ENCODE peak calls at places on chromosome 12, in seven cellular contexts. One of them, this sample, is unnamed.
A peak's percentile ranks its signal among the peaks of the same experiment; 100 is the strongest.

GRCh38 chr12:110819150-110819549 is 27.6 kb upstream of the CCDC63 start:
- DNase-seq in activated CD4-positive, alpha-beta T cell treated with anti-CD3 and anti-CD28 coated beads for 1 hour: no peak
- DNase-seq in choroid plexus epithelial cell: no peak
- DNase-seq in iris pigment epithelial cell: no peak
- DNase-seq in foreskin keratinocyte: no peak
- DNase-seq in RWPE1: no peak
- DNase-seq in neural progenitor cell: no peak
- DNase-seq in this sample: no peak

GRCh38 chr12:87667378-87667777 is 361.8 kb downstream of the C12orf50 start:
- DNase-seq in activated CD4-positive, alpha-beta T cell treated with anti-CD3 and anti-CD28 coated beads for 1 hour: no peak
- DNase-seq in choroid plexus epithelial cell: peak; percentile 88
- DNase-seq in iris pigment epithelial cell: peak; percentile 67
- DNase-seq in foreskin keratinocyte: no peak
- DNase-seq in RWPE1: peak; percentile 16
- DNase-seq in neural progenitor cell: no peak
- DNase-seq in this sample: no peak

GRCh38 chr12:2169964-2170363 is 117.2 kb downstream of the CACNA1C start:
- DNase-seq in activated CD4-positive, alpha-beta T cell treated with anti-CD3 and anti-CD28 coated beads for 1 hour: no peak
- DNase-seq in choroid plexus epithelial cell: no peak
- DNase-seq in iris pigment epithelial cell: peak; percentile 22
- DNase-seq in foreskin keratinocyte: no peak
- DNase-seq in RWPE1: no peak
- DNase-seq in neural progenitor cell: no peak
- DNase-seq in this sample: no peak

GRCh38 chr12:50220357-50221061 is 53.3 kb upstream of the CERS5 start:
- DNase-seq in activated CD4-positive, alpha-beta T cell treated with anti-CD3 and anti-CD28 coated beads for 1 hour: no peak
- DNase-seq in choroid plexus epithelial cell: peak; percentile 82
- DNase-seq in iris pigment epithelial cell: peak; percentile 80
- DNase-seq in foreskin keratinocyte: peak; percentile 96
- DNase-seq in RWPE1: peak; percentile 81
- DNase-seq in neural progenitor cell: peak; percentile 24
- DNase-seq in this sample: no peak

GRCh38 chr12:130463818-130464663 is 126.4 kb downstream of the PIWIL1 start:
- DNase-seq in activated CD4-positive, alpha-beta T cell treated with anti-CD3 and anti-CD28 coated beads for 1 hour: no peak
- DNase-seq in choroid plexus epithelial cell: no peak
- DNase-seq in iris pigment epithelial cell: no peak
- DNase-seq in foreskin keratinocyte: no peak
- DNase-seq in RWPE1: no peak
- DNase-seq in neural progenitor cell: no peak
- DNase-seq in this sample: no peak

GRCh38 chr12:28710882-28711281 is 438.2 kb upstream of the FAR2 start:
- DNase-seq in activated CD4-positive, alpha-beta T cell treated with anti-CD3 and anti-CD28 coated beads for 1 hour: no peak
- DNase-seq in choroid plexus epithelial cell: peak; percentile 91
- DNase-seq in iris pigment epithelial cell: peak; percentile 90
- DNase-seq in foreskin keratinocyte: peak; percentile 83
- DNase-seq in RWPE1: no peak
- DNase-seq in neural progenitor cell: no peak
- DNase-seq in this sample: no peak

GRCh38 chr12:104012331-104012730 is 37.7 kb downstream of the GLT8D2 start:
- DNase-seq in activated CD4-positive, alpha-beta T cell treated with anti-CD3 and anti-CD28 coated beads for 1 hour: no peak
- DNase-seq in choroid plexus epithelial cell: no peak
- DNase-seq in iris pigment epithelial cell: no peak
- DNase-seq in foreskin keratinocyte: no peak
- DNase-seq in RWPE1: no peak
- DNase-seq in neural progenitor cell: no peak
- DNase-seq in this sample: no peak

GRCh38 chr12:113030875-113031525 is 25.5 kb upstream of the DTX1 start:
- DNase-seq in activated CD4-positive, alpha-beta T cell treated with anti-CD3 and anti-CD28 coated beads for 1 hour: no peak
- DNase-seq in choroid plexus epithelial cell: peak; percentile 83
- DNase-seq in iris pigment epithelial cell: peak; percentile 64
- DNase-seq in foreskin keratinocyte: no peak
- DNase-seq in RWPE1: peak; percentile 70
- DNase-seq in neural progenitor cell: peak; percentile 85
- DNase-seq in this sample: no peak